ENCODE peak calls at places on chromosomes 3 and 15, in eight cellular contexts. W is activated CD4-positive, CD25-positive, alpha-beta regulatory T cell; U is EH; T is progenitor cell of endocrine pancreas; E is BE2C; D is H7; L is NCI-H2081; M is MV-4-11. F is an unnamed sample.
A peak's percentile ranks its signal among the peaks of the same experiment; 100 is the strongest.

GRCh38 chr15:99226802-99227201 is 22.6 kb downstream of the TTC23 start:
- DNase-seq in W (no peak), U (peak; percentile 17), T (no peak), E (no peak), D (no peak), L (no peak), M (no peak), F (no peak)

GRCh38 chr3:143040264-143040879 is 39.0 kb downstream of the U2SURP start:
- DNase-seq in W (no peak), U (peak; percentile 21), T (no peak), E (no peak), D (no peak), L (peak; percentile 28), M (no peak), F (no peak)

GRCh38 chr3:74592359-74592758 is 22.1 kb downstream of the CNTN3 start:
- DNase-seq in W (no peak), U (peak; percentile 6), T (no peak), E (no peak), D (no peak), L (no peak), M (peak; percentile 88), F (no peak)

GRCh38 chr3:94615275-94616065 is 552.6 kb downstream of the NSUN3 start:
- DNase-seq in W (no peak), U (no peak), T (no peak), E (no peak), D (no peak), L (peak; percentile 12), M (no peak), F (no peak)

GRCh38 chr3:150357923-150358322 is 50.2 kb upstream of the TSC22D2 start:
- DNase-seq in W (no peak), U (no peak), T (no peak), E (no peak), D (no peak), L (no peak), M (no peak), F (no peak)

GRCh38 chr3:10928961-10929471 is 63.5 kb upstream of the SLC6A1 start:
- DNase-seq in W (no peak), U (no peak), T (no peak), E (no peak), D (no peak), L (no peak), M (no peak), F (no peak)

GRCh38 chr3:16550305-16550675 is 36.8 kb upstream of the RFTN1 start:
- DNase-seq in W (no peak), U (no peak), T (no peak), E (no peak), D (no peak), L (peak; percentile 46), M (no peak), F (no peak)

GRCh38 chr3:38614651-38615352 is 34.7 kb downstream of the SCN5A start:
- DNase-seq in W (no peak), U (no peak), T (no peak), E (no peak), D (no peak), L (no peak), M (no peak), F (no peak)

GRCh38 chr3:45583021-45583851 is 11.3 kb upstream of the LIMD1 start:
- DNase-seq in W (no peak), U (no peak), T (no peak), E (peak; percentile 56), D (no peak), L (peak; percentile 6), M (no peak), F (no peak)

GRCh38 chr15:86502313-86502712 is 422.6 kb downstream of the AGBL1 start:
- DNase-seq in W (no peak), U (no peak), T (no peak), E (no peak), D (no peak), L (no peak), M (no peak), F (no peak)

GRCh38 chr3:183579967-183580720 is 24.6 kb upstream of the KLHL6 start:
- DNase-seq in W (no peak), U (peak; percentile 15), T (no peak), E (no peak), D (no peak), L (no peak), M (no peak), F (no peak)

GRCh38 chr15:92452143-92452542 is 58.5 kb downstream of the ST8SIA2 start:
- DNase-seq in W (no peak), U (no peak), T (no peak), E (no peak), D (no peak), L (no peak), M (no peak), F (no peak)

GRCh38 chr15:26729030-26729429 is 43.8 kb downstream of the GABRB3 start:
- DNase-seq in W (no peak), U (no peak), T (no peak), E (no peak), D (no peak), L (no peak), M (no peak), F (no peak)

GRCh38 chr3:62186967-62187366 is 186.4 kb downstream of the FEZF2 start:
- DNase-seq in W (no peak), U (peak; percentile 15), T (no peak), E (no peak), D (peak; percentile 55), L (no peak), M (peak; percentile 5), F (no peak)

GRCh38 chr15:101379647-101380046 is 84.6 kb upstream of the SNRPA1 start:
- DNase-seq in W (no peak), U (no peak), T (no peak), E (no peak), D (no peak), L (no peak), M (no peak), F (no peak)

GRCh38 chr3:83902842-83903241 is 1055.9 kb upstream of the CADM2 start:
- DNase-seq in W (no peak), U (no peak), T (no peak), E (no peak), D (no peak), L (no peak), M (no peak), F (no peak)

GRCh38 chr15:77296773-77297337 is 123.0 kb downstream of the PEAK1 start:
- DNase-seq in W (no peak), U (no peak), T (no peak), E (no peak), D (no peak), L (no peak), M (no peak), F (no peak)

GRCh38 chr3:78497025-78497424 is 1270.8 kb downstream of the ROBO1 start:
- DNase-seq in W (no peak), U (no peak), T (no peak), E (no peak), D (no peak), L (peak; percentile 77), M (no peak), F (no peak)

GRCh38 chr15:36907295-36907694 is 193.1 kb downstream of the MEIS2 start:
- DNase-seq in W (no peak), U (no peak), T (no peak), E (no peak), D (peak; percentile 69), L (no peak), M (no peak), F (no peak)

GRCh38 chr3:45719761-45720487 is 30.7 kb downstream of the SACM1L start:
- DNase-seq in W (no peak), U (no peak), T (no peak), E (no peak), D (no peak), L (no peak), M (no peak), F (no peak)